ENCODE peak calls at places on chromosomes 4 and X, in nine cellular contexts. E is WTC11; J is cardiac fibroblast; U is T follicular helper cell; R is iris pigment epithelial cell; A is NCI-H2029; Q is NCI-H1694; G is stimulated activated CD4-positive, alpha-beta T cell treated with anti-CD3 and anti-CD28 coated beads, Interleukin-1b, Interleukin-23, amount 100 ng/mL, for 24 hours; D is activated naive CD4-positive, alpha-beta T cell treated with anti-CD3 and anti-CD28 coated beads, Interleukin-2, amount 10 ng/mL, durations not matched to agents 7 days and 5 days. V is an unnamed sample.

GRCh38 chrX:31845003-31845402 is 773.2 kb upstream of the FTHL17 start:
- DNase-seq in E (no peak), J (peak), U (no peak), R (peak), A (no peak), Q (no peak), G (no peak), D (no peak), V (no peak)

GRCh38 chr4:2744576-2745270 is 11.4 kb downstream of the TNIP2 start:
- DNase-seq in E (no peak), J (no peak), U (no peak), R (no peak), A (no peak), Q (no peak), G (no peak), D (no peak), V (no peak)

GRCh38 chr4:1195894-1196401 is 23.6 kb upstream of the SPON2 start:
- DNase-seq in E (peak), J (no peak), U (no peak), R (no peak), A (no peak), Q (no peak), G (no peak), D (no peak), V (no peak)

GRCh38 chr4:111210576-111210975 is 587.7 kb upstream of the PITX2 start:
- DNase-seq in E (no peak), J (no peak), U (no peak), R (no peak), A (no peak), Q (no peak), G (no peak), D (no peak), V (no peak)

GRCh38 chrX:42087960-42088359 is 164.6 kb upstream of the CASK start:
- DNase-seq in E (no peak), J (no peak), U (no peak), R (no peak), A (no peak), Q (no peak), G (no peak), D (no peak), V (no peak)

GRCh38 chrX:1323315-1323714 is 13.3 kb upstream of the IL3RA start:
- DNase-seq in E (peak), J (peak), U (peak), R (peak), A (no peak), Q (no peak), G (peak), D (peak), V (peak)

GRCh38 chrX:9855536-9856320 is 69.5 kb downstream of the SHROOM2 start:
- DNase-seq in E (no peak), J (no peak), U (no peak), R (no peak), A (no peak), Q (no peak), G (no peak), D (no peak), V (no peak)

GRCh38 chr4:110904435-110905050 is 281.7 kb upstream of the PITX2 start:
- DNase-seq in E (no peak), J (no peak), U (no peak), R (peak), A (no peak), Q (no peak), G (no peak), D (no peak), V (no peak)

GRCh38 chr4:94274912-94275311 is 67.2 kb downstream of the SMARCAD1 start:
- DNase-seq in E (no peak), J (no peak), U (no peak), R (peak), A (no peak), Q (no peak), G (no peak), D (no peak), V (no peak)

GRCh38 chr4:55993994-55994657 is 45.4 kb downstream of the CEP135 start:
- DNase-seq in E (no peak), J (no peak), U (no peak), R (no peak), A (no peak), Q (no peak), G (no peak), D (no peak), V (no peak)

GRCh38 chr4:122765702-122766352 is 33.3 kb downstream of the BBS12 start:
- DNase-seq in E (no peak), J (peak), U (no peak), R (peak), A (no peak), Q (no peak), G (no peak), D (no peak), V (no peak)

GRCh38 chr4:103075894-103076776 is at the start of gene SLC9B2:
- DNase-seq in E (peak), J (peak), U (peak), R (peak), A (peak), Q (no peak), G (peak), D (peak), V (peak)

GRCh38 chr4:56272003-56272402 is 115.3 kb downstream of the AASDH start:
- DNase-seq in E (no peak), J (no peak), U (no peak), R (no peak), A (no peak), Q (no peak), G (no peak), D (no peak), V (no peak)

GRCh38 chr4:161182913-161183312 is 980.9 kb downstream of the FSTL5 start:
- DNase-seq in E (no peak), J (no peak), U (no peak), R (no peak), A (no peak), Q (no peak), G (no peak), D (no peak), V (no peak)

GRCh38 chr4:19497692-19498091 is 754.0 kb upstream of the SLIT2 start:
- DNase-seq in E (no peak), J (no peak), U (no peak), R (no peak), A (no peak), Q (no peak), G (no peak), D (no peak), V (no peak)

GRCh38 chr4:173835863-173836262 is 305.8 kb upstream of the HAND2 start:
- DNase-seq in E (no peak), J (peak), U (no peak), R (peak), A (no peak), Q (no peak), G (no peak), D (no peak), V (no peak)

GRCh38 chr4:142818476-142818875 is 27.6 kb downstream of the INPP4B start:
- DNase-seq in E (no peak), J (no peak), U (no peak), R (no peak), A (no peak), Q (no peak), G (no peak), D (no peak), V (no peak)

GRCh38 chr4:173025131-173025530 is 143.5 kb upstream of the GALNT7 start:
- DNase-seq in E (peak), J (peak), U (no peak), R (peak), A (peak), Q (peak), G (peak), D (peak), V (no peak)

GRCh38 chrX:69362889-69363288 is 141.2 kb upstream of the NALF2 start:
- DNase-seq in E (no peak), J (peak), U (no peak), R (no peak), A (no peak), Q (no peak), G (no peak), D (no peak), V (peak)

GRCh38 chrX:119685225-119686066 is 7.5 kb downstream of the SEPTIN6 start:
- DNase-seq in E (no peak), J (no peak), U (peak), R (no peak), A (no peak), Q (no peak), G (no peak), D (peak), V (peak)

GRCh38 chrX:101370888-101371504 is 15.0 kb downstream of the BTK start:
- DNase-seq in E (no peak), J (no peak), U (no peak), R (no peak), A (no peak), Q (no peak), G (no peak), D (no peak), V (peak)

GRCh38 chr4:7043521-7044414 is 596 bp downstream of the TADA2B start:
- DNase-seq in E (peak), J (peak), U (peak), R (peak), A (peak), Q (no peak), G (no peak), D (peak), V (peak)

GRCh38 chrX:102338162-102338561 is 91.2 kb downstream of the NXF2 start:
- DNase-seq in E (no peak), J (no peak), U (no peak), R (no peak), A (no peak), Q (no peak), G (no peak), D (no peak), V (no peak)

GRCh38 chrX:104565791-104566687 is at the start of gene IL1RAPL2:
- DNase-seq in E (peak), J (peak), U (no peak), R (peak), A (no peak), Q (no peak), G (no peak), D (peak), V (no peak)

GRCh38 chr4:165707126-165707525 is 165.9 kb upstream of the TLL1 start:
- DNase-seq in E (no peak), J (no peak), U (no peak), R (no peak), A (no peak), Q (no peak), G (no peak), D (no peak), V (no peak)

GRCh38 chr4:150139297-150139696 is 61.1 kb downstream of the DCLK2 start:
- DNase-seq in E (no peak), J (no peak), U (no peak), R (no peak), A (no peak), Q (no peak), G (no peak), D (no peak), V (no peak)

GRCh38 chr4:21769404-21770147 is 179.0 kb downstream of the KCNIP4 start:
- DNase-seq in E (no peak), J (peak), U (no peak), R (peak), A (no peak), Q (no peak), G (no peak), D (no peak), V (no peak)

GRCh38 chrX:70479970-70480659 is 35.5 kb downstream of the DLG3 start:
- DNase-seq in E (no peak), J (peak), U (no peak), R (peak), A (peak), Q (no peak), G (no peak), D (no peak), V (no peak)

GRCh38 chrX:10833299-10834169 is 213.1 kb upstream of the MID1 start:
- DNase-seq in E (peak), J (peak), U (no peak), R (peak), A (peak), Q (no peak), G (no peak), D (no peak), V (no peak)

V was measured in GM06990.